ENCODE peak calls at places on chromosomes 12 and 14, in ten cellular contexts. One of them, this sample, is unnamed.

GRCh38 chr12:74021937-74022336 is 515.7 kb upstream of the ATXN7L3B start:
- ATAC-seq in left lung: peak
- ATAC-seq in T-cell: no peak
- ATAC-seq in gastroesophageal sphincter: peak
- ATAC-seq in right cardiac atrium: peak
- ATAC-seq in Right ventricle myocardium inferior: peak
- ATAC-seq in aorta: peak
- ATAC-seq in sciatic nerve: peak
- ATAC-seq in activated CD8-positive, alpha-beta T cell treated with anti-CD3 and anti-CD28 coated beads for 36 hours: peak
- ATAC-seq in natural killer cell: peak
- ATAC-seq in this sample: peak

GRCh38 chr12:18257251-18257650 is 4.1 kb upstream of the PIK3C2G start:
- ATAC-seq in right cardiac atrium: no peak
- ATAC-seq in activated CD8-positive, alpha-beta T cell treated with anti-CD3 and anti-CD28 coated beads for 36 hours: no peak
- ATAC-seq in natural killer cell: no peak
- ATAC-seq in Right ventricle myocardium inferior: peak
- ATAC-seq in left lung: no peak
- ATAC-seq in sciatic nerve: no peak
- ATAC-seq in T-cell: no peak
- ATAC-seq in gastroesophageal sphincter: no peak
- ATAC-seq in aorta: no peak
- ATAC-seq in this sample: no peak

GRCh38 chr12:95385246-95385645 is 88.7 kb upstream of the METAP2 start:
- ATAC-seq in left lung: peak
- ATAC-seq in sciatic nerve: peak
- ATAC-seq in aorta: peak
- ATAC-seq in natural killer cell: no peak
- ATAC-seq in right cardiac atrium: peak
- ATAC-seq in Right ventricle myocardium inferior: peak
- ATAC-seq in gastroesophageal sphincter: peak
- ATAC-seq in activated CD8-positive, alpha-beta T cell treated with anti-CD3 and anti-CD28 coated beads for 36 hours: no peak
- ATAC-seq in T-cell: no peak
- ATAC-seq in this sample: no peak

GRCh38 chr14:43090380-43090779 is 1416.7 kb downstream of the FSCB start:
- ATAC-seq in sciatic nerve: no peak
- ATAC-seq in right cardiac atrium: no peak
- ATAC-seq in T-cell: no peak
- ATAC-seq in natural killer cell: no peak
- ATAC-seq in left lung: no peak
- ATAC-seq in gastroesophageal sphincter: no peak
- ATAC-seq in Right ventricle myocardium inferior: no peak
- ATAC-seq in aorta: no peak
- ATAC-seq in activated CD8-positive, alpha-beta T cell treated with anti-CD3 and anti-CD28 coated beads for 36 hours: no peak
- ATAC-seq in this sample: no peak

GRCh38 chr12:12641650-12642049 is 30.0 kb downstream of the CREBL2 start:
- ATAC-seq in left lung: no peak
- ATAC-seq in sciatic nerve: no peak
- ATAC-seq in aorta: no peak
- ATAC-seq in Right ventricle myocardium inferior: no peak
- ATAC-seq in natural killer cell: no peak
- ATAC-seq in gastroesophageal sphincter: no peak
- ATAC-seq in activated CD8-positive, alpha-beta T cell treated with anti-CD3 and anti-CD28 coated beads for 36 hours: no peak
- ATAC-seq in T-cell: no peak
- ATAC-seq in right cardiac atrium: no peak
- ATAC-seq in this sample: no peak

GRCh38 chr14:103231376-103232019 is 102.5 kb upstream of the EIF5 start:
- ATAC-seq in natural killer cell: no peak
- ATAC-seq in right cardiac atrium: no peak
- ATAC-seq in Right ventricle myocardium inferior: no peak
- ATAC-seq in activated CD8-positive, alpha-beta T cell treated with anti-CD3 and anti-CD28 coated beads for 36 hours: no peak
- ATAC-seq in aorta: no peak
- ATAC-seq in T-cell: no peak
- ATAC-seq in sciatic nerve: no peak
- ATAC-seq in left lung: no peak
- ATAC-seq in gastroesophageal sphincter: no peak
- ATAC-seq in this sample: no peak

GRCh38 chr12:100578923-100579322 is 5.4 kb downstream of the GAS2L3 start:
- ATAC-seq in gastroesophageal sphincter: no peak
- ATAC-seq in activated CD8-positive, alpha-beta T cell treated with anti-CD3 and anti-CD28 coated beads for 36 hours: no peak
- ATAC-seq in natural killer cell: no peak
- ATAC-seq in sciatic nerve: no peak
- ATAC-seq in T-cell: no peak
- ATAC-seq in left lung: no peak
- ATAC-seq in Right ventricle myocardium inferior: no peak
- ATAC-seq in aorta: no peak
- ATAC-seq in right cardiac atrium: no peak
- ATAC-seq in this sample: no peak

GRCh38 chr14:21053184-21054122 is 4.2 kb upstream of the RNASE8 start:
- ATAC-seq in activated CD8-positive, alpha-beta T cell treated with anti-CD3 and anti-CD28 coated beads for 36 hours: no peak
- ATAC-seq in natural killer cell: no peak
- ATAC-seq in sciatic nerve: no peak
- ATAC-seq in gastroesophageal sphincter: no peak
- ATAC-seq in aorta: no peak
- ATAC-seq in left lung: no peak
- ATAC-seq in right cardiac atrium: no peak
- ATAC-seq in T-cell: no peak
- ATAC-seq in Right ventricle myocardium inferior: no peak
- ATAC-seq in this sample: no peak

GRCh38 chr12:26271889-26272492 is 76.6 kb downstream of the SSPN start:
- ATAC-seq in T-cell: no peak
- ATAC-seq in sciatic nerve: no peak
- ATAC-seq in aorta: no peak
- ATAC-seq in right cardiac atrium: no peak
- ATAC-seq in natural killer cell: no peak
- ATAC-seq in left lung: peak
- ATAC-seq in Right ventricle myocardium inferior: no peak
- ATAC-seq in gastroesophageal sphincter: no peak
- ATAC-seq in activated CD8-positive, alpha-beta T cell treated with anti-CD3 and anti-CD28 coated beads for 36 hours: no peak
- ATAC-seq in this sample: peak

GRCh38 chr14:95237121-95237876 is 80.0 kb upstream of the DICER1 start:
- ATAC-seq in activated CD8-positive, alpha-beta T cell treated with anti-CD3 and anti-CD28 coated beads for 36 hours: no peak
- ATAC-seq in T-cell: no peak
- ATAC-seq in aorta: no peak
- ATAC-seq in Right ventricle myocardium inferior: no peak
- ATAC-seq in left lung: no peak
- ATAC-seq in natural killer cell: no peak
- ATAC-seq in right cardiac atrium: no peak
- ATAC-seq in gastroesophageal sphincter: no peak
- ATAC-seq in sciatic nerve: peak
- ATAC-seq in this sample: no peak

GRCh38 chr12:64700532-64700931 is 58.7 kb downstream of the GNS start:
- ATAC-seq in right cardiac atrium: no peak
- ATAC-seq in sciatic nerve: no peak
- ATAC-seq in T-cell: peak
- ATAC-seq in gastroesophageal sphincter: no peak
- ATAC-seq in Right ventricle myocardium inferior: no peak
- ATAC-seq in aorta: no peak
- ATAC-seq in activated CD8-positive, alpha-beta T cell treated with anti-CD3 and anti-CD28 coated beads for 36 hours: peak
- ATAC-seq in left lung: no peak
- ATAC-seq in natural killer cell: no peak
- ATAC-seq in this sample: peak

GRCh38 chr14:66459603-66460002 is 26.6 kb upstream of the CCDC196 start:
- ATAC-seq in gastroesophageal sphincter: no peak
- ATAC-seq in aorta: no peak
- ATAC-seq in right cardiac atrium: no peak
- ATAC-seq in natural killer cell: peak
- ATAC-seq in T-cell: no peak
- ATAC-seq in activated CD8-positive, alpha-beta T cell treated with anti-CD3 and anti-CD28 coated beads for 36 hours: no peak
- ATAC-seq in sciatic nerve: no peak
- ATAC-seq in Right ventricle myocardium inferior: no peak
- ATAC-seq in left lung: no peak
- ATAC-seq in this sample: no peak

GRCh38 chr14:90103808-90104207 is 42.0 kb downstream of the KCNK13 start:
- ATAC-seq in aorta: no peak
- ATAC-seq in activated CD8-positive, alpha-beta T cell treated with anti-CD3 and anti-CD28 coated beads for 36 hours: no peak
- ATAC-seq in T-cell: no peak
- ATAC-seq in Right ventricle myocardium inferior: no peak
- ATAC-seq in natural killer cell: no peak
- ATAC-seq in sciatic nerve: no peak
- ATAC-seq in left lung: no peak
- ATAC-seq in gastroesophageal sphincter: no peak
- ATAC-seq in right cardiac atrium: no peak
- ATAC-seq in this sample: no peak

GRCh38 chr12:67415473-67415872 is 146.3 kb downstream of the CAND1 start:
- ATAC-seq in left lung: peak
- ATAC-seq in Right ventricle myocardium inferior: peak
- ATAC-seq in aorta: peak
- ATAC-seq in gastroesophageal sphincter: no peak
- ATAC-seq in natural killer cell: no peak
- ATAC-seq in activated CD8-positive, alpha-beta T cell treated with anti-CD3 and anti-CD28 coated beads for 36 hours: no peak
- ATAC-seq in right cardiac atrium: peak
- ATAC-seq in T-cell: no peak
- ATAC-seq in sciatic nerve: peak
- ATAC-seq in this sample: no peak

GRCh38 chr14:100467939-100468338 is 119.3 kb downstream of the BEGAIN start:
- ATAC-seq in Right ventricle myocardium inferior: no peak
- ATAC-seq in left lung: no peak
- ATAC-seq in gastroesophageal sphincter: no peak
- ATAC-seq in right cardiac atrium: no peak
- ATAC-seq in natural killer cell: no peak
- ATAC-seq in sciatic nerve: no peak
- ATAC-seq in T-cell: no peak
- ATAC-seq in aorta: no peak
- ATAC-seq in activated CD8-positive, alpha-beta T cell treated with anti-CD3 and anti-CD28 coated beads for 36 hours: no peak
- ATAC-seq in this sample: no peak

GRCh38 chr12:126343352-126343751 is 1278.1 kb downstream of the AACS start:
- ATAC-seq in gastroesophageal sphincter: no peak
- ATAC-seq in Right ventricle myocardium inferior: no peak
- ATAC-seq in T-cell: no peak
- ATAC-seq in right cardiac atrium: no peak
- ATAC-seq in sciatic nerve: no peak
- ATAC-seq in activated CD8-positive, alpha-beta T cell treated with anti-CD3 and anti-CD28 coated beads for 36 hours: no peak
- ATAC-seq in aorta: no peak
- ATAC-seq in natural killer cell: no peak
- ATAC-seq in left lung: no peak
- ATAC-seq in this sample: no peak

GRCh38 chr14:95197498-95198010 is 40.2 kb upstream of the DICER1 start:
- ATAC-seq in T-cell: no peak
- ATAC-seq in sciatic nerve: no peak
- ATAC-seq in Right ventricle myocardium inferior: no peak
- ATAC-seq in activated CD8-positive, alpha-beta T cell treated with anti-CD3 and anti-CD28 coated beads for 36 hours: no peak
- ATAC-seq in right cardiac atrium: no peak
- ATAC-seq in aorta: no peak
- ATAC-seq in left lung: peak
- ATAC-seq in gastroesophageal sphincter: no peak
- ATAC-seq in natural killer cell: no peak
- ATAC-seq in this sample: no peak

GRCh38 chr12:66288121-66288520 is 14.2 kb upstream of the HELB start:
- ATAC-seq in Right ventricle myocardium inferior: no peak
- ATAC-seq in sciatic nerve: no peak
- ATAC-seq in aorta: no peak
- ATAC-seq in activated CD8-positive, alpha-beta T cell treated with anti-CD3 and anti-CD28 coated beads for 36 hours: peak
- ATAC-seq in right cardiac atrium: no peak
- ATAC-seq in left lung: no peak
- ATAC-seq in T-cell: peak
- ATAC-seq in natural killer cell: peak
- ATAC-seq in gastroesophageal sphincter: no peak
- ATAC-seq in this sample: peak

GRCh38 chr14:60106341-60106740 is 14.6 kb downstream of the PCNX4 start:
- ATAC-seq in gastroesophageal sphincter: no peak
- ATAC-seq in right cardiac atrium: no peak
- ATAC-seq in left lung: peak
- ATAC-seq in sciatic nerve: peak
- ATAC-seq in T-cell: no peak
- ATAC-seq in natural killer cell: no peak
- ATAC-seq in aorta: no peak
- ATAC-seq in Right ventricle myocardium inferior: no peak
- ATAC-seq in activated CD8-positive, alpha-beta T cell treated with anti-CD3 and anti-CD28 coated beads for 36 hours: no peak
- ATAC-seq in this sample: no peak

GRCh38 chr12:52656616-52657015 is 4.6 kb upstream of the KRT2 start:
- ATAC-seq in activated CD8-positive, alpha-beta T cell treated with anti-CD3 and anti-CD28 coated beads for 36 hours: no peak
- ATAC-seq in sciatic nerve: no peak
- ATAC-seq in Right ventricle myocardium inferior: peak
- ATAC-seq in T-cell: no peak
- ATAC-seq in right cardiac atrium: no peak
- ATAC-seq in natural killer cell: no peak
- ATAC-seq in left lung: no peak
- ATAC-seq in aorta: no peak
- ATAC-seq in gastroesophageal sphincter: no peak
- ATAC-seq in this sample: no peak

GRCh38 chr14:54425068-54425467 is 16.1 kb downstream of the CNIH1 start:
- ATAC-seq in activated CD8-positive, alpha-beta T cell treated with anti-CD3 and anti-CD28 coated beads for 36 hours: no peak
- ATAC-seq in aorta: no peak
- ATAC-seq in right cardiac atrium: no peak
- ATAC-seq in T-cell: no peak
- ATAC-seq in Right ventricle myocardium inferior: no peak
- ATAC-seq in left lung: no peak
- ATAC-seq in sciatic nerve: no peak
- ATAC-seq in natural killer cell: no peak
- ATAC-seq in gastroesophageal sphincter: no peak
- ATAC-seq in this sample: no peak

GRCh38 chr12:3119745-3120660 is 42.8 kb downstream of the TSPAN9 start:
- ATAC-seq in aorta: peak
- ATAC-seq in T-cell: no peak
- ATAC-seq in sciatic nerve: no peak
- ATAC-seq in Right ventricle myocardium inferior: peak
- ATAC-seq in right cardiac atrium: peak
- ATAC-seq in natural killer cell: no peak
- ATAC-seq in gastroesophageal sphincter: no peak
- ATAC-seq in activated CD8-positive, alpha-beta T cell treated with anti-CD3 and anti-CD28 coated beads for 36 hours: peak
- ATAC-seq in left lung: no peak
- ATAC-seq in this sample: no peak

GRCh38 chr12:69910739-69911138 is 85.7 kb downstream of the MYRFL start:
- ATAC-seq in gastroesophageal sphincter: no peak
- ATAC-seq in Right ventricle myocardium inferior: no peak
- ATAC-seq in aorta: no peak
- ATAC-seq in T-cell: no peak
- ATAC-seq in right cardiac atrium: no peak
- ATAC-seq in natural killer cell: no peak
- ATAC-seq in sciatic nerve: no peak
- ATAC-seq in activated CD8-positive, alpha-beta T cell treated with anti-CD3 and anti-CD28 coated beads for 36 hours: no peak
- ATAC-seq in left lung: no peak
- ATAC-seq in this sample: no peak

GRCh38 chr12:47730341-47730744 is 5.1 kb upstream of the ENDOU start:
- ATAC-seq in left lung: peak
- ATAC-seq in Right ventricle myocardium inferior: no peak
- ATAC-seq in natural killer cell: no peak
- ATAC-seq in T-cell: no peak
- ATAC-seq in right cardiac atrium: no peak
- ATAC-seq in sciatic nerve: peak
- ATAC-seq in gastroesophageal sphincter: no peak
- ATAC-seq in aorta: no peak
- ATAC-seq in activated CD8-positive, alpha-beta T cell treated with anti-CD3 and anti-CD28 coated beads for 36 hours: no peak
- ATAC-seq in this sample: no peak

GRCh38 chr12:96136720-96137378 is 57.3 kb upstream of the ELK3 start:
- ATAC-seq in left lung: peak
- ATAC-seq in activated CD8-positive, alpha-beta T cell treated with anti-CD3 and anti-CD28 coated beads for 36 hours: peak
- ATAC-seq in gastroesophageal sphincter: no peak
- ATAC-seq in T-cell: no peak
- ATAC-seq in aorta: no peak
- ATAC-seq in Right ventricle myocardium inferior: no peak
- ATAC-seq in sciatic nerve: no peak
- ATAC-seq in right cardiac atrium: no peak
- ATAC-seq in natural killer cell: no peak
- ATAC-seq in this sample: peak

GRCh38 chr14:58701156-58701555 is 63.4 kb downstream of the DACT1 start:
- ATAC-seq in sciatic nerve: no peak
- ATAC-seq in right cardiac atrium: peak
- ATAC-seq in activated CD8-positive, alpha-beta T cell treated with anti-CD3 and anti-CD28 coated beads for 36 hours: no peak
- ATAC-seq in left lung: no peak
- ATAC-seq in Right ventricle myocardium inferior: no peak
- ATAC-seq in gastroesophageal sphincter: no peak
- ATAC-seq in aorta: no peak
- ATAC-seq in natural killer cell: no peak
- ATAC-seq in T-cell: no peak
- ATAC-seq in this sample: no peak

GRCh38 chr12:53538209-53538689 is 31.0 kb upstream of the NPFF start:
- ATAC-seq in aorta: peak
- ATAC-seq in natural killer cell: no peak
- ATAC-seq in gastroesophageal sphincter: peak
- ATAC-seq in right cardiac atrium: peak
- ATAC-seq in T-cell: no peak
- ATAC-seq in activated CD8-positive, alpha-beta T cell treated with anti-CD3 and anti-CD28 coated beads for 36 hours: no peak
- ATAC-seq in sciatic nerve: peak
- ATAC-seq in left lung: peak
- ATAC-seq in Right ventricle myocardium inferior: peak
- ATAC-seq in this sample: no peak